ENCODE peak calls at places on chromosomes 7 and 10, in five cellular contexts. R is GM12878, D is NT2/D1, P is HepG2, U is H1. I is an unnamed sample.
A peak's percentile ranks its signal among the peaks of the same experiment; 100 is the strongest.

GRCh38 chr10:33819206-33819605 is 484.7 kb upstream of the NRP1 start:
- DNase-seq in R (no peak), D (no peak), U (peak; percentile 10), P (no peak), I (no peak)

GRCh38 chr10:25933653-25934608 is at the start of gene MYO3A:
- DNase-seq in P (no peak), D (peak; percentile 33), U (peak; percentile 83), R (no peak), I (peak; percentile 34)

GRCh38 chr10:33638401-33638800 is 303.9 kb upstream of the NRP1 start:
- DNase-seq in R (no peak), U (no peak), D (no peak), P (no peak), I (no peak)

GRCh38 chr10:63365976-63366765 is 99.6 kb downstream of the JMJD1C start:
- DNase-seq in D (no peak), P (peak; percentile 52), R (no peak), U (no peak), I (no peak)

GRCh38 chr7:50628469-50629084 is 63.4 kb upstream of the DDC start:
- DNase-seq in D (no peak), R (no peak), U (no peak), P (peak; percentile 9), I (no peak)

GRCh38 chr7:15288746-15289145 is 273.1 kb downstream of the AGMO start:
- DNase-seq in P (no peak), R (no peak), U (no peak), D (no peak), I (no peak)

GRCh38 chr7:21059069-21059468 is 272.4 kb upstream of the SP8 start:
- DNase-seq in U (no peak), D (no peak), P (no peak), R (no peak), I (no peak)

GRCh38 chr7:33388332-33388731 is 259.0 kb downstream of the BBS9 start:
- DNase-seq in D (no peak), R (no peak), U (no peak), P (no peak), I (no peak)

GRCh38 chr10:132188331-132188730 is 1.6 kb downstream of the DPYSL4 start:
- DNase-seq in P (no peak), U (no peak), R (no peak), D (no peak), I (no peak)

GRCh38 chr7:94057955-94058354 is 53.8 kb upstream of the BET1 start:
- DNase-seq in R (no peak), D (no peak), U (no peak), P (no peak), I (no peak)

GRCh38 chr7:94054130-94054529 is 50.0 kb upstream of the BET1 start:
- DNase-seq in U (no peak), R (no peak), P (no peak), D (no peak), I (no peak)

GRCh38 chr7:94055963-94056362 is 51.8 kb upstream of the BET1 start:
- DNase-seq in U (no peak), R (no peak), D (no peak), P (no peak), I (no peak)

GRCh38 chr7:94059747-94060146 is 55.6 kb upstream of the BET1 start:
- DNase-seq in R (peak; percentile 33), D (no peak), P (no peak), U (no peak), I (no peak)

DNA sequence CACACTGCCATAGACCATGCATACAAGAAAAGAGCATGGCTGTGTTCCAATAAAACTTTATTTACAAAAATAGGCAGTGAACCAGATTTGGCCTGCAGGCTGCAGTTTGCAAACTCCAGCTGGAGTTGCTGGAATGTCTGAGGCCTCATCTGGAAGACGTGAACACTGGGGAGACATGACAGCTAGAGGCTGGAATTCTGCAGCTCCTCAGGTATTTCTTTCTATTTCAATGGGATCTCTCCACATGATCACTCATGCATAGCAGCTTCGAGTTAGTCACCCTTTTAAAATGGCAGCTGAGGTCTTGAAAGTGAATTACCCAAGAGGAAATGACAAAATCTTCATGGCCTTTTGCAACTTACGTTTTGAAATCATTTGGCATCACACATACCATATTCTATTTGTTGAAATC is 52.6 kb upstream of the BET1 start:
- DNase-seq in D (peak; percentile 44), U (no peak), R (no peak), P (no peak), I (no peak)
- TF ChIP-seq SUZ12 in D (no peak), U (no peak), R (no peak), P (no peak), I (no peak)

GRCh38 chr7:55964261-55964801 is at the start of gene NIPSNAP2:
- DNase-seq in D (peak; percentile 35), P (no peak), U (peak; percentile 82), R (no peak), I (peak; percentile 87)

GRCh38 chr7:55965805-55966421 is 1.5 kb downstream of the NIPSNAP2 start:
- DNase-seq in D (no peak), U (no peak), P (peak; percentile 54), R (no peak), I (no peak)

GRCh38 chr7:55966851-55967250 is 2.5 kb downstream of the NIPSNAP2 start:
- DNase-seq in U (no peak), P (no peak), D (no peak), R (no peak), I (no peak)

GRCh38 chr7:55963584-55964168 is 709 bp upstream of the NIPSNAP2 start:
- DNase-seq in U (no peak), D (no peak), R (no peak), P (no peak), I (no peak)

DNA sequence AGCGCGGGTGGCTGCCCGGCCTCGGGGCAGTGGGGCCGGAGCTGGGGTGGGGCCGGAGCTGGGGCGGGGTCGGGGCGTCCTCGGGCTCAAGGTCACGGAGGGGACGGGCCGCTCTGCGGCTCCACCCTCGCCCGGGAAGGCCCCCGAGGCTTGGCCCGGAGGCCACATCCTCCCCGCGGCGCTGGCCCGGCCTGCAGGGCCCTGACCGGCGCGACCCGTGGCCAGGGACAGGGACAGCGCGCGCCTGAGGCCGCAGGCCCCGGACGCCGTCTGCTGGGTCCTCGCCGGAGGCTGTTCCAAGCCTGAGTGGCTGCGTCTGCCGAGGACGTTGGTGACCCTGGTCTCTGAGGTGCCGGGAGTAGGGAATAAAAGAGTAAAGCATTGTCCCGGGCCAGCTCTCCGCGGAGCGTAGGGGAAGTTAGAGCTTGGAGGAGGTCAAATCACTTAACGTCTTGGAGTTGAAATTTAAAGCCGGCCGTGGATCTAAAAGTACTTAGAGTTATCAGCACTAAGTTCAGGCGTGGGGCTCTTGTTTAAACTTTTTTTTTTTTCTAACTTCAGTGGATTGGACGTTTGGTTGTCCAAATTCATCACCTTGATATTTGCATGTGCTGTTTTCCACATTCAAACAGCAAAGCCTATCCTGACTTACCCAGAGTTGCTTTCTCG is 551 bp downstream of the NIPSNAP2 start:
- DNase-seq in D (peak; percentile 32), U (no peak), R (no peak), P (peak; percentile 72), I (peak; percentile 49)
- TF ChIP-seq SUZ12 in D (no peak), U (no peak), R (no peak), P (no peak), I (no peak)

DNA sequence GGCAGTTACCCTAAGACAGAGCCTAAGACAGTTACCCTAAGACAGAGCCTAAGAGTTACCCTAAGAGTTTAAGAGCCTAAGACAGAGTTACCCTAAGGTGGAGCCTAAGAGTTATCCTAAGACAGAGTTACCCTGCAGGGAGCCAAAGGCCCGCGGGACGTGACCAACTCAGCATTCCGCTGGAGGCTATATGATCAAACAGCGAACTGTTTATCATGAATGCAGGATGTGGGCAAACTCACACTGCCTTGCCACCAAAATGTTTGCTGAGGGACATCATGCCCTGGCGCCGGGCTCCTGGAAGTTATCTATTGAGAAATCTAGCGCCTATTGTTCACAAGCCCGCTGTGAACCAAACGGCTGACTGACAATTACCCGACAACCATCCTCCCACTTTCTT is 49.9 kb downstream of the BLVRA start:
- DNase-seq in U (no peak), P (no peak), D (no peak), R (no peak), I (no peak)
- TF ChIP-seq SUZ12 in U (no peak), P (no peak), D (no peak), R (no peak), I (no peak)

GRCh38 chr10:114802177-114802576 is 19.4 kb upstream of the FHIP2A start:
- DNase-seq in R (no peak), D (no peak), P (no peak), U (no peak), I (no peak)

GRCh38 chr10:114806572-114807391 is 14.8 kb upstream of the FHIP2A start:
- DNase-seq in P (no peak), D (no peak), R (no peak), U (no peak), I (no peak)

GRCh38 chr10:114801411-114801813 is 20.2 kb upstream of the FHIP2A start:
- DNase-seq in U (no peak), D (no peak), P (no peak), R (no peak), I (no peak)
- TF ChIP-seq SUZ12 in U (no peak), D (no peak), P (no peak), R (no peak), I (no peak)

GRCh38 chr7:106999023-106999422 is 45.5 kb upstream of the PRKAR2B start:
- DNase-seq in D (no peak), P (no peak), U (no peak), R (no peak), I (no peak)

GRCh38 chr7:107002804-107003137 is 41.7 kb upstream of the PRKAR2B start:
- DNase-seq in U (no peak), D (no peak), R (no peak), P (no peak), I (no peak)

GRCh38 chr7:106997487-106998271 is 46.8 kb upstream of the PRKAR2B start:
- DNase-seq in U (no peak), P (no peak), D (no peak), R (no peak), I (no peak)

GRCh38 chr7:107007004-107007891 is 37.3 kb upstream of the PRKAR2B start:
- DNase-seq in D (no peak), P (no peak), R (no peak), U (no peak), I (no peak)

GRCh38 chr7:107002131-107002803 is 42.2 kb upstream of the PRKAR2B start:
- DNase-seq in P (no peak), U (no peak), D (no peak), R (no peak), I (no peak)
- TF ChIP-seq SUZ12 in P (no peak), U (no peak), D (no peak), R (no peak), I (no peak)

GRCh38 chr10:128024426-128024825 is 101.8 kb downstream of the MKI67 start:
- DNase-seq in D (no peak), U (no peak), R (no peak), P (no peak), I (no peak)
- TF ChIP-seq SUZ12 in D (no peak), U (no peak), R (no peak), P (no peak), I (no peak)

DNA sequence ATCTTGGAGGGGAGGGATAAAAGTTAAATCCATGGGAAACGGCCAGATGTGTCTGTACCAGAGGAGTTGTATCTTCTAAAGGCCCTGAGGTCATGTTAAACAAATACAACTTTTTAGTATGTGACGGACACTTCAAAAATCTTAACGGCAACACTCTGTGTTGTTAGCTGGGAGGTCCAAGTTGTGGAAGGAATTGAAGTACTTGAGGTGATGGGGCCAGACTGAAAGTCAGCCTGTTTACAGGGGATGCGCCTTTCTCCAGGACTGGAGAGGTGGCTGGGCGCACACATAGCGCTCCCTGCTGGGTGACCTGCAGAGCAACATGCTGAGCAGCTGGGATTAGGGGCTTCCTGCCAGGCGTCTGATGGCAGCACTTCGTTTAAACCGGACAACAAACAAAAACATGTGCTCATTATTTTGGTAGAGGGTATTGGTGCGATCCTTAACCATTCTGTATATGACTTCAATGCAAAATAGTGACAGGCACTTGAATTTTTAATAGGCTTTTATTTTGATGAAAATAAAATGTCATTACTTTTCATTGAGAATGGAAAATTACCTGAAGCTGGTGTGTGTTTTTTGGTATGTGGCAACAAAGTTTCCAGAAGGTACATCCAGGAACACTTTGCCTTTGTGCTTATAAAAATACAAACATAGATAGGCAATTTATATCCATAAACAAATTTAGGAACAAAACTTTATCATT is 198.2 kb downstream of the MLLT10 start:
- DNase-seq in P (peak; percentile 50), R (no peak), U (no peak), D (peak; percentile 70), I (peak; percentile 77)
- TF ChIP-seq SUZ12 in P (no peak), R (no peak), U (no peak), D (no peak), I (no peak)

I was measured in HEK293T.